ENCODE peak calls at places on chromosomes 6 and 20, in four cellular contexts. One of them, this sample, is unnamed.

GRCh38 chr6:75116946-75117345 is 88.9 kb downstream of the COL12A1 start:
- DNase-seq in CD8-positive, alpha-beta T cell: no peak
- DNase-seq in pancreas: no peak
- DNase-seq in activated CD8-positive, alpha-beta T cell treated with anti-CD3 and anti-CD28 coated beads for 36 hours: no peak
- DNase-seq in this sample: no peak

GRCh38 chr6:16389642-16390041 is 151.3 kb downstream of the GMPR start:
- DNase-seq in CD8-positive, alpha-beta T cell: no peak
- DNase-seq in activated CD8-positive, alpha-beta T cell treated with anti-CD3 and anti-CD28 coated beads for 36 hours: no peak
- DNase-seq in pancreas: no peak
- DNase-seq in this sample: no peak

GRCh38 chr6:36241728-36242127 is 28.1 kb upstream of the PNPLA1 start:
- DNase-seq in CD8-positive, alpha-beta T cell: no peak
- DNase-seq in pancreas: no peak
- DNase-seq in activated CD8-positive, alpha-beta T cell treated with anti-CD3 and anti-CD28 coated beads for 36 hours: no peak
- DNase-seq in this sample: no peak

GRCh38 chr6:5401845-5402738 is 140.8 kb downstream of the FARS2 start:
- DNase-seq in activated CD8-positive, alpha-beta T cell treated with anti-CD3 and anti-CD28 coated beads for 36 hours: no peak
- DNase-seq in CD8-positive, alpha-beta T cell: no peak
- DNase-seq in pancreas: no peak
- DNase-seq in this sample: no peak

GRCh38 chr6:152124432-152125074 is 317.1 kb downstream of the ESR1 start:
- DNase-seq in pancreas: no peak
- DNase-seq in activated CD8-positive, alpha-beta T cell treated with anti-CD3 and anti-CD28 coated beads for 36 hours: no peak
- DNase-seq in CD8-positive, alpha-beta T cell: no peak
- DNase-seq in this sample: no peak

GRCh38 chr6:164010446-164011071 is 596.0 kb downstream of the QKI start:
- DNase-seq in CD8-positive, alpha-beta T cell: no peak
- DNase-seq in activated CD8-positive, alpha-beta T cell treated with anti-CD3 and anti-CD28 coated beads for 36 hours: no peak
- DNase-seq in pancreas: no peak
- DNase-seq in this sample: no peak

GRCh38 chr6:125170376-125170775 is 16.8 kb downstream of the TPD52L1 start:
- DNase-seq in activated CD8-positive, alpha-beta T cell treated with anti-CD3 and anti-CD28 coated beads for 36 hours: no peak
- DNase-seq in CD8-positive, alpha-beta T cell: no peak
- DNase-seq in pancreas: no peak
- DNase-seq in this sample: no peak

GRCh38 chr6:37731888-37732287 is 34.2 kb upstream of the MDGA1 start:
- DNase-seq in activated CD8-positive, alpha-beta T cell treated with anti-CD3 and anti-CD28 coated beads for 36 hours: peak; percentile 85
- DNase-seq in CD8-positive, alpha-beta T cell: peak; percentile 40
- DNase-seq in pancreas: no peak
- DNase-seq in this sample: peak; percentile 46

GRCh38 chr6:70086806-70087205 is 216.1 kb downstream of the COL9A1 start:
- DNase-seq in CD8-positive, alpha-beta T cell: no peak
- DNase-seq in pancreas: no peak
- DNase-seq in activated CD8-positive, alpha-beta T cell treated with anti-CD3 and anti-CD28 coated beads for 36 hours: no peak
- DNase-seq in this sample: no peak

GRCh38 chr20:542777-543368 is 717 bp downstream of the CSNK2A1 start:
- DNase-seq in activated CD8-positive, alpha-beta T cell treated with anti-CD3 and anti-CD28 coated beads for 36 hours: peak; percentile 47
- DNase-seq in CD8-positive, alpha-beta T cell: no peak
- DNase-seq in pancreas: peak; percentile 55
- DNase-seq in this sample: peak; percentile 11

GRCh38 chr6:34792605-34793500 is 970 bp downstream of the BLTP3A start:
- DNase-seq in CD8-positive, alpha-beta T cell: no peak
- DNase-seq in activated CD8-positive, alpha-beta T cell treated with anti-CD3 and anti-CD28 coated beads for 36 hours: peak; percentile 45
- DNase-seq in pancreas: no peak
- DNase-seq in this sample: peak; percentile 48

GRCh38 chr6:24495516-24495847 is 713 bp downstream of the ALDH5A1 start:
- DNase-seq in CD8-positive, alpha-beta T cell: peak; percentile 49
- DNase-seq in pancreas: peak; percentile 64
- DNase-seq in activated CD8-positive, alpha-beta T cell treated with anti-CD3 and anti-CD28 coated beads for 36 hours: peak; percentile 74
- DNase-seq in this sample: peak; percentile 52

GRCh38 chr6:170251776-170252571 is 38.9 kb downstream of the DLL1 start:
- DNase-seq in pancreas: no peak
- DNase-seq in activated CD8-positive, alpha-beta T cell treated with anti-CD3 and anti-CD28 coated beads for 36 hours: no peak
- DNase-seq in CD8-positive, alpha-beta T cell: no peak
- DNase-seq in this sample: no peak

GRCh38 chr6:52494298-52495072 is 74.3 kb downstream of the EFHC1 start:
- DNase-seq in activated CD8-positive, alpha-beta T cell treated with anti-CD3 and anti-CD28 coated beads for 36 hours: no peak
- DNase-seq in CD8-positive, alpha-beta T cell: no peak
- DNase-seq in pancreas: no peak
- DNase-seq in this sample: no peak

GRCh38 chr6:34671362-34671761 is 25.2 kb downstream of the ILRUN start:
- DNase-seq in CD8-positive, alpha-beta T cell: no peak
- DNase-seq in activated CD8-positive, alpha-beta T cell treated with anti-CD3 and anti-CD28 coated beads for 36 hours: no peak
- DNase-seq in pancreas: no peak
- DNase-seq in this sample: no peak

GRCh38 chr6:14732845-14733757 is 512.8 kb upstream of the JARID2 start:
- DNase-seq in activated CD8-positive, alpha-beta T cell treated with anti-CD3 and anti-CD28 coated beads for 36 hours: peak; percentile 86
- DNase-seq in CD8-positive, alpha-beta T cell: peak; percentile 28
- DNase-seq in pancreas: no peak
- DNase-seq in this sample: no peak

GRCh38 chr6:104118274-104118673 is 741.4 kb downstream of the HACE1 start:
- DNase-seq in activated CD8-positive, alpha-beta T cell treated with anti-CD3 and anti-CD28 coated beads for 36 hours: no peak
- DNase-seq in pancreas: no peak
- DNase-seq in CD8-positive, alpha-beta T cell: no peak
- DNase-seq in this sample: no peak

GRCh38 chr6:166638566-166638965 is 11.5 kb upstream of the RPS6KA2 start:
- DNase-seq in pancreas: no peak
- DNase-seq in activated CD8-positive, alpha-beta T cell treated with anti-CD3 and anti-CD28 coated beads for 36 hours: no peak
- DNase-seq in CD8-positive, alpha-beta T cell: no peak
- DNase-seq in this sample: no peak

GRCh38 chr20:62995481-62995880 is 11.3 kb downstream of the BHLHE23 start:
- DNase-seq in activated CD8-positive, alpha-beta T cell treated with anti-CD3 and anti-CD28 coated beads for 36 hours: no peak
- DNase-seq in CD8-positive, alpha-beta T cell: no peak
- DNase-seq in pancreas: no peak
- DNase-seq in this sample: no peak

GRCh38 chr6:152595507-152595906 is 41.7 kb downstream of the SYNE1 start:
- DNase-seq in activated CD8-positive, alpha-beta T cell treated with anti-CD3 and anti-CD28 coated beads for 36 hours: no peak
- DNase-seq in CD8-positive, alpha-beta T cell: no peak
- DNase-seq in pancreas: no peak
- DNase-seq in this sample: no peak

GRCh38 chr6:157647261-157647915 is 175.7 kb upstream of the SNX9 start:
- DNase-seq in activated CD8-positive, alpha-beta T cell treated with anti-CD3 and anti-CD28 coated beads for 36 hours: peak; percentile 55
- DNase-seq in CD8-positive, alpha-beta T cell: no peak
- DNase-seq in pancreas: no peak
- DNase-seq in this sample: no peak

GRCh38 chr6:138546733-138547185 is 47.5 kb upstream of the NHSL1 start:
- DNase-seq in activated CD8-positive, alpha-beta T cell treated with anti-CD3 and anti-CD28 coated beads for 36 hours: peak; percentile 49
- DNase-seq in pancreas: no peak
- DNase-seq in CD8-positive, alpha-beta T cell: no peak
- DNase-seq in this sample: no peak

GRCh38 chr6:35919085-35919826 is 1.6 kb downstream of the SRPK1 start:
- DNase-seq in CD8-positive, alpha-beta T cell: no peak
- DNase-seq in pancreas: no peak
- DNase-seq in activated CD8-positive, alpha-beta T cell treated with anti-CD3 and anti-CD28 coated beads for 36 hours: no peak
- DNase-seq in this sample: no peak

GRCh38 chr6:30820196-30820595 is 64.1 kb upstream of the DDR1 start:
- DNase-seq in CD8-positive, alpha-beta T cell: no peak
- DNase-seq in activated CD8-positive, alpha-beta T cell treated with anti-CD3 and anti-CD28 coated beads for 36 hours: no peak
- DNase-seq in pancreas: no peak
- DNase-seq in this sample: peak; percentile 77
- TF ChIP-seq CTCF in CD8-positive, alpha-beta T cell: no peak
- TF ChIP-seq CTCF in activated CD8-positive, alpha-beta T cell treated with anti-CD3 and anti-CD28 coated beads for 36 hours: no peak
- TF ChIP-seq CTCF in pancreas: no peak
- TF ChIP-seq CTCF in this sample: no peak

GRCh38 chr20:29079769-29080690 is 2177.4 kb upstream of the DEFB115 start:
- DNase-seq in CD8-positive, alpha-beta T cell: peak; percentile 26
- DNase-seq in activated CD8-positive, alpha-beta T cell treated with anti-CD3 and anti-CD28 coated beads for 36 hours: peak; percentile 43
- DNase-seq in pancreas: peak; percentile 27
- DNase-seq in this sample: no peak
- TF ChIP-seq CTCF in CD8-positive, alpha-beta T cell: no peak
- TF ChIP-seq CTCF in activated CD8-positive, alpha-beta T cell treated with anti-CD3 and anti-CD28 coated beads for 36 hours: no peak
- TF ChIP-seq CTCF in pancreas: no peak
- TF ChIP-seq CTCF in this sample: no peak

GRCh38 chr6:7669742-7670141 is 56.2 kb upstream of the BMP6 start:
- DNase-seq in CD8-positive, alpha-beta T cell: no peak
- DNase-seq in activated CD8-positive, alpha-beta T cell treated with anti-CD3 and anti-CD28 coated beads for 36 hours: no peak
- DNase-seq in pancreas: no peak
- DNase-seq in this sample: no peak
- TF ChIP-seq CTCF in CD8-positive, alpha-beta T cell: no peak
- TF ChIP-seq CTCF in activated CD8-positive, alpha-beta T cell treated with anti-CD3 and anti-CD28 coated beads for 36 hours: no peak
- TF ChIP-seq CTCF in pancreas: no peak
- TF ChIP-seq CTCF in this sample: no peak

GRCh38 chr20:42027746-42028268 is 409.6 kb upstream of the CHD6 start:
- DNase-seq in activated CD8-positive, alpha-beta T cell treated with anti-CD3 and anti-CD28 coated beads for 36 hours: no peak
- DNase-seq in CD8-positive, alpha-beta T cell: no peak
- DNase-seq in pancreas: no peak
- DNase-seq in this sample: no peak
- TF ChIP-seq CTCF in activated CD8-positive, alpha-beta T cell treated with anti-CD3 and anti-CD28 coated beads for 36 hours: no peak
- TF ChIP-seq CTCF in CD8-positive, alpha-beta T cell: no peak
- TF ChIP-seq CTCF in pancreas: no peak
- TF ChIP-seq CTCF in this sample: no peak

GRCh38 chr6:8889514-8889913 is 454.2 kb upstream of the SLC35B3 start:
- DNase-seq in pancreas: no peak
- DNase-seq in activated CD8-positive, alpha-beta T cell treated with anti-CD3 and anti-CD28 coated beads for 36 hours: no peak
- DNase-seq in CD8-positive, alpha-beta T cell: no peak
- DNase-seq in this sample: no peak

GRCh38 chr6:8888468-8888867 is 453.1 kb upstream of the SLC35B3 start:
- DNase-seq in CD8-positive, alpha-beta T cell: no peak
- DNase-seq in pancreas: no peak
- DNase-seq in activated CD8-positive, alpha-beta T cell treated with anti-CD3 and anti-CD28 coated beads for 36 hours: no peak
- DNase-seq in this sample: no peak
- TF ChIP-seq CTCF in CD8-positive, alpha-beta T cell: no peak
- TF ChIP-seq CTCF in pancreas: peak; percentile 10
- TF ChIP-seq CTCF in activated CD8-positive, alpha-beta T cell treated with anti-CD3 and anti-CD28 coated beads for 36 hours: no peak
- TF ChIP-seq CTCF in this sample: no peak

GRCh38 chr20:8304124-8304800 is 172.2 kb downstream of the PLCB1 start:
- DNase-seq in CD8-positive, alpha-beta T cell: no peak
- DNase-seq in activated CD8-positive, alpha-beta T cell treated with anti-CD3 and anti-CD28 coated beads for 36 hours: no peak
- DNase-seq in pancreas: no peak
- DNase-seq in this sample: no peak

GRCh38 chr20:8301655-8302054 is 169.6 kb downstream of the PLCB1 start:
- DNase-seq in CD8-positive, alpha-beta T cell: no peak
- DNase-seq in pancreas: no peak
- DNase-seq in activated CD8-positive, alpha-beta T cell treated with anti-CD3 and anti-CD28 coated beads for 36 hours: no peak
- DNase-seq in this sample: no peak

GRCh38 chr20:8305449-8305978 is 173.4 kb downstream of the PLCB1 start:
- DNase-seq in CD8-positive, alpha-beta T cell: peak; percentile 77
- DNase-seq in activated CD8-positive, alpha-beta T cell treated with anti-CD3 and anti-CD28 coated beads for 36 hours: peak; percentile 83
- DNase-seq in pancreas: peak; percentile 58
- DNase-seq in this sample: peak; percentile 47

GRCh38 chr20:8306916-8307315 is 174.8 kb downstream of the PLCB1 start:
- DNase-seq in activated CD8-positive, alpha-beta T cell treated with anti-CD3 and anti-CD28 coated beads for 36 hours: no peak
- DNase-seq in CD8-positive, alpha-beta T cell: no peak
- DNase-seq in pancreas: no peak
- DNase-seq in this sample: no peak

DNA sequence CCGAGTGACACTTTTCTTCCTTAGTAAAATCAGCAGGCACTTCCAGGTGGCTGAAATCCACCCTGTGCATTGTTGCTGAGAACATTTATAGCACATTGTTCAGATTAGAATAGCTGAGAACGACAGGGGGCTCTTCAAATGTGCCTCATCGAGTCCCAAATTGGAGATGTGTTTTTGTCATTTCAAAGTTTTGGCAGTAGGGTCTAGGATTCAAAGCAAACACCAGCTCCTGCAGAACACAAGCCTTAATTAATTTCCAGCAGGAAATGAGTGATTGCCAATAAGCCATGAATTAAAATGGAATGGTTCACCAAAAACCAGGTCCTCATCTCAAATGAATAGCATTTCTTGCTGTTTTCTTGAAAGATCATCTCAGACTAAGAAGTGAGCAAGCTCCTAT is 171.6 kb downstream of the PLCB1 start:
- DNase-seq in activated CD8-positive, alpha-beta T cell treated with anti-CD3 and anti-CD28 coated beads for 36 hours: no peak
- DNase-seq in CD8-positive, alpha-beta T cell: no peak
- DNase-seq in pancreas: no peak
- DNase-seq in this sample: no peak
- TF ChIP-seq CTCF in activated CD8-positive, alpha-beta T cell treated with anti-CD3 and anti-CD28 coated beads for 36 hours: no peak
- TF ChIP-seq CTCF in CD8-positive, alpha-beta T cell: no peak
- TF ChIP-seq CTCF in pancreas: no peak
- TF ChIP-seq CTCF in this sample: no peak

GRCh38 chr20:31494131-31494530 is 19.0 kb downstream of the REM1 start:
- DNase-seq in CD8-positive, alpha-beta T cell: no peak
- DNase-seq in pancreas: no peak
- DNase-seq in activated CD8-positive, alpha-beta T cell treated with anti-CD3 and anti-CD28 coated beads for 36 hours: no peak
- DNase-seq in this sample: peak; percentile 60
- TF ChIP-seq CTCF in CD8-positive, alpha-beta T cell: no peak
- TF ChIP-seq CTCF in pancreas: no peak
- TF ChIP-seq CTCF in activated CD8-positive, alpha-beta T cell treated with anti-CD3 and anti-CD28 coated beads for 36 hours: no peak
- TF ChIP-seq CTCF in this sample: peak; percentile 52

DNA sequence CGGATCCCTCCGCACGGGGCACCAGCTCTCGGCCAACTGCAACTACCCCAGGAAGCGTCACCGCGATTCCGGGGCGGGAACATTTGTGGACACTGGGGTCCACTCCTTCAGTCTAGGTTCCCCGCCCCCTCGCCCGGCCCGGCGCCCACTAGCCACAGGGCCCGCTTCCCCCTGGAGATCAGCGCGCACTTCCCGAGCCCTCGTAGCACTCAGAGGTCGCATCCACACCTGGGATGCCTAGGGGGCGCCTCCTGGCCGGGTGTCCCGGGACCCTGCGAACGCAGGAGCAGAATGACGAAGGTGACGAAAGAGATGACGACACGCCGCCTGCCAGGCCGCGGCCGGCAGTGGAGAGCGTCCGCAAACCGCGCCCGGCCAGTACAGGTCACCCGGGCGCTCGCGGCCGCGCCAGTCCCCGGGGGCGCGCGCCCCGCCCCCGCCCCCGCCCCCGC is 309 bp upstream of the AIG1 start:
- DNase-seq in pancreas: peak; percentile 86
- DNase-seq in CD8-positive, alpha-beta T cell: peak; percentile 84
- DNase-seq in activated CD8-positive, alpha-beta T cell treated with anti-CD3 and anti-CD28 coated beads for 36 hours: peak; percentile 86
- DNase-seq in this sample: peak; percentile 76
- TF ChIP-seq CTCF in pancreas: no peak
- TF ChIP-seq CTCF in CD8-positive, alpha-beta T cell: no peak
- TF ChIP-seq CTCF in activated CD8-positive, alpha-beta T cell treated with anti-CD3 and anti-CD28 coated beads for 36 hours: no peak
- TF ChIP-seq CTCF in this sample: no peak

GRCh38 chr20:35287509-35288324 is 3.1 kb upstream of the EIF6 start:
- DNase-seq in pancreas: peak; percentile 20
- DNase-seq in activated CD8-positive, alpha-beta T cell treated with anti-CD3 and anti-CD28 coated beads for 36 hours: no peak
- DNase-seq in CD8-positive, alpha-beta T cell: no peak
- DNase-seq in this sample: no peak
- TF ChIP-seq CTCF in pancreas: no peak
- TF ChIP-seq CTCF in activated CD8-positive, alpha-beta T cell treated with anti-CD3 and anti-CD28 coated beads for 36 hours: no peak
- TF ChIP-seq CTCF in CD8-positive, alpha-beta T cell: no peak
- TF ChIP-seq CTCF in this sample: no peak